ENCODE peak calls at places on chromosomes 13 and 19, in seven cellular contexts. B, S, X, C, G, R and K are unnamed samples.

GRCh38 chr13:85985791-85986190 is 186.6 kb upstream of the SLITRK6 start:
- DNase-seq in B (peak; percentile 10), S (no peak), X (no peak), C (peak; percentile 81), G (no peak), R (no peak), K (no peak)

GRCh38 chr19:48696353-48697010 is 711 bp downstream of the FUT2 start:
- DNase-seq in B (no peak), S (peak; percentile 52), X (no peak), C (no peak), G (no peak), R (no peak), K (no peak)

GRCh38 chr13:113616991-113617749 is 32.6 kb downstream of the TFDP1 start:
- DNase-seq in B (peak; percentile 75), S (peak; percentile 14), X (no peak), C (peak; percentile 51), G (no peak), R (no peak), K (no peak)

GRCh38 chr19:18433039-18433691 is 4.8 kb downstream of the ISYNA1 start:
- DNase-seq in B (peak; percentile 62), S (peak; percentile 87), X (no peak), C (no peak), G (no peak), R (no peak), K (no peak)

GRCh38 chr13:85828094-85828684 is 29.0 kb upstream of the SLITRK6 start:
- DNase-seq in B (peak; percentile 39), S (peak; percentile 30), X (no peak), C (peak; percentile 33), G (no peak), R (no peak), K (no peak)

GRCh38 chr13:58495668-58496067 is 864.1 kb downstream of the PCDH17 start:
- DNase-seq in B (no peak), S (no peak), X (no peak), C (peak; percentile 15), G (no peak), R (no peak), K (no peak)

GRCh38 chr19:46489445-46490272 is 6.0 kb downstream of the PNMA8B start:
- DNase-seq in B (peak; percentile 81), S (no peak), X (peak; percentile 85), C (no peak), G (peak; percentile 65), R (peak; percentile 91), K (no peak)

GRCh38 chr13:24683833-24684599 is 3.8 kb downstream of the ATP12A start:
- DNase-seq in B (peak; percentile 64), S (peak; percentile 79), X (peak; percentile 81), C (peak; percentile 15), G (peak; percentile 65), R (no peak), K (no peak)

GRCh38 chr13:95335667-95336066 is 34.4 kb upstream of the ABCC4 start:
- DNase-seq in B (no peak), S (no peak), X (no peak), C (no peak), G (no peak), R (no peak), K (no peak)

GRCh38 chr13:85651440-85651839 is 147.8 kb downstream of the SLITRK6 start:
- DNase-seq in B (no peak), S (no peak), X (no peak), C (peak; percentile 91), G (no peak), R (no peak), K (no peak)

GRCh38 chr19:28242317-28242927 is 970.5 kb downstream of the UQCRFS1 start:
- DNase-seq in B (peak; percentile 60), S (peak; percentile 43), X (peak; percentile 53), C (peak; percentile 0), G (no peak), R (no peak), K (no peak)

GRCh38 chr13:27044837-27045570 is 126.6 kb downstream of the USP12 start:
- DNase-seq in B (no peak), S (no peak), X (no peak), C (no peak), G (no peak), R (no peak), K (no peak)

GRCh38 chr13:60134376-60134775 is 29.4 kb downstream of the DIAPH3 start:
- DNase-seq in B (peak; percentile 38), S (peak; percentile 20), X (no peak), C (no peak), G (no peak), R (no peak), K (no peak)

GRCh38 chr13:46124531-46124966 is 19.7 kb upstream of the CPB2 start:
- DNase-seq in B (no peak), S (no peak), X (no peak), C (no peak), G (peak; percentile 59), R (no peak), K (peak; percentile 53)

GRCh38 chr19:29644179-29644578 is 21.1 kb upstream of the PLEKHF1 start:
- DNase-seq in B (no peak), S (no peak), X (no peak), C (no peak), G (no peak), R (no peak), K (no peak)

GRCh38 chr19:38543807-38544568 is 73.8 kb downstream of the MAP4K1 start:
- DNase-seq in B (peak; percentile 84), S (peak; percentile 91), X (peak; percentile 74), C (peak; percentile 79), G (peak; percentile 76), R (no peak), K (no peak)

GRCh38 chr19:7500811-7501450 is 12.1 kb upstream of the PEX11G start:
- DNase-seq in B (no peak), S (peak; percentile 80), X (peak; percentile 89), C (no peak), G (peak; percentile 59), R (no peak), K (no peak)

GRCh38 chr13:45370922-45371406 is 30.0 kb upstream of the TPT1 start:
- DNase-seq in B (peak; percentile 93), S (peak; percentile 82), X (peak; percentile 72), C (no peak), G (peak; percentile 72), R (peak; percentile 92), K (no peak)

GRCh38 chr13:109119886-109120285 is 490.5 kb downstream of the MYO16 start:
- DNase-seq in B (no peak), S (no peak), X (no peak), C (no peak), G (no peak), R (no peak), K (no peak)

GRCh38 chr13:64675256-64675892 is 2554.8 kb downstream of the PCDH9 start:
- DNase-seq in B (peak; percentile 9), S (no peak), X (no peak), C (peak; percentile 86), G (no peak), R (no peak), K (no peak)

GRCh38 chr13:109941951-109942350 is 155.6 kb upstream of the IRS2 start:
- DNase-seq in B (peak; percentile 71), S (peak; percentile 7), X (no peak), C (peak; percentile 74), G (no peak), R (no peak), K (no peak)

GRCh38 chr19:53989600-53990533 is 1.6 kb upstream of the CACNG6 start:
- DNase-seq in B (peak; percentile 71), S (no peak), X (no peak), C (no peak), G (no peak), R (no peak), K (no peak)
- TF ChIP-seq CTCF in B (no peak), S (no peak), X (no peak), C (no peak), G (no peak), R (no peak), K (no peak)

DNA sequence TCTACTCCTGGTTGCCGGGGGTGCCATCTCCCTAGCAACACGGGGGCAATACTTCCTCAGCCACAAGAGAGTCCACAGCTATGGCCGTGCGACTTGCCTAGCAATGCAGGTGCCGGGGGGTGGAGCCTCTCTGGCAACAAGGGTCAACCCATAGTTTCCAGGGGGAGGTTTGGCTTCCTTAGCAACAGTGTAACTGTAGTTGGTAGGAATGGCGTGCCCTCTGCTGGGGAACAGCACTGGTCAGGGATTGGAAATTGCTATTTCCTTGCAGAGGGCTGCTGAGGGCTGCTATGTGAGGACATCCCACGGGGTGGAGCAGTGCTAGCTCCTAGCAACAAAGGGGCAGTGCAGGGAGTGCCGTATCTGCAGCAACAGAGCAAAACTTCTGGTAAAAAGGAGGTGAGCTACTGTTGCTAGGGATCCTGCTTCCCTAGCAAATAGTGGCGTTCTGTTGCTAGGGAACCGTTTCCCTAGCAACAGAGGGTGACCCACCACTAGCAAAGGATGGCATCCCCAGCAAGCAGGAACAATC is 7.0 kb upstream of the TMC4 start:
- DNase-seq in B (peak; percentile 83), S (peak; percentile 27), X (peak; percentile 87), C (peak; percentile 58), G (peak; percentile 47), R (no peak), K (no peak)
- TF ChIP-seq CTCF in B (peak; percentile 61), S (no peak), X (peak; percentile 32), C (peak; percentile 42), G (no peak), R (no peak), K (no peak)

DNA sequence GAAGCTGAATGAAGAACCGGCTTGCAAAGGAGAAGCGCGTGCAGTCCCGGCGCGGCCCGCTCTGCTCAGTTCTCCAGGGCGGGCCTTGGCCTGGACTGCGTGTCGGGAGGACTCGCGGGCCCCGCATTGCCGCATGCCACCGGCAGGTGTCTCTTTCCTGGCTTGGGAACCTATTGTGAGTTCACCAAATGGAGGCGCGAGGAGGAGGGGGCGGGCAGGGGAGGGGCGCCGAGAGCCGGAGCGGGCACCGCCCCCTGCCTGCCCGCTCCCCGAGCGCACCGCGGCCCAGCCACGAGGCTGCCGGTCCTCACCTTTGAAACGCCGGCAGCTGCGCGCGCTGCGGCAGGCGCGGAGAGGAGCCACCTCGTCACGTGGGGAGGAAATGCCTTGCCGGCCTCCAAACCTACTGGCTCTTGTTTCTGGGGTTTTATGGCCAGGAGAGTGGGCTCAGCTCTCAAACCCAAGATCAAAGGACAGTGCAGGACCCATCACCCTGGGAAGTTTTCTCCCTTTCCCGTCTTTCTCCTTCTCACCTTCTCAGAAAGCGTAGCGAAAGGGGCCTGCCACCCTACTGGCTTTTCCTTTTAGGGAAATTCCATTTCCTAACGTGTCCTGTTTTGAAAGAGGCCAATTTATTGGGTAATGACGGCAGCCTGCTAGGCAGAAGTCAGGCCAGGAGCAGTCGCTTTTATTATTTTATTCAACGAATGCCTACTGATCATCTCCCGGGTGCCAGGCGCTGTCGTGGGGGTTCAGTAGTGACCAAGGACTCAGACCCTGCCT is 13.8 kb upstream of the UBE2L5 start:
- DNase-seq in B (peak; percentile 96), S (no peak), X (peak; percentile 94), C (peak; percentile 75), G (peak; percentile 96), R (peak; percentile 99), K (peak; percentile 93)
- TF ChIP-seq CTCF in B (peak; percentile 70), S (no peak), X (peak; percentile 85), C (peak; percentile 74), G (peak; percentile 77), R (peak; percentile 51), K (peak; percentile 82)

DNA sequence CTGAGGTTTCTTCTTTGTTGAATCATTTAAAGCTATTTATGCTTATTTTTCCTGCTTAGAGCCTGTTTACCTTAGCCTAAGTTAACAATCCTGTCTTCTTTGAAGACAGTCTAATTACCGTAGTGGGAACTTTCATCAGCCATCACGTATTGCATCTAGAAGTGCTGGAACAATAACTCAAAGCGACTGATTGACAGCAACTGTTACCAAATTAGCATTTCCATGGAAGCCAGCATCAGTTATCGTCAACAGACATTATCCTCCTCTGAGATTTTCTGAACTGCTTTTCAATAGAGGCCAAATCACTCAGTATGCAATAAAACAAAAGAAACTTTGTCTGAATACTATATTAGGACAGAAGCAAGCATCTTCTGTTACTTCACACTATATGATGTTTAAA is 433.3 kb upstream of the SLITRK1 start:
- DNase-seq in B (no peak), S (no peak), X (no peak), C (no peak), G (no peak), R (no peak), K (no peak)
- TF ChIP-seq CTCF in B (no peak), S (no peak), X (no peak), C (no peak), G (no peak), R (no peak), K (no peak)